ENCODE peak calls at places on chromosomes 12 and 14, in four cellular contexts. Q is GM12878, M is K562, J is HepG2. Y is an unnamed sample.

GRCh38 chr12:115088328-115088994 is 404.5 kb upstream of the TBX3 start:
- DNase-seq in J (peak; percentile 36), M (no peak), Q (no peak), Y (no peak)

GRCh38 chr14:53858344-53858682 is 98.3 kb downstream of the BMP4 start:
- DNase-seq in J (peak; percentile 37), Q (no peak), M (no peak), Y (no peak)

GRCh38 chr12:18139989-18140596 is 50.1 kb upstream of the RERGL start:
- DNase-seq in J (peak; percentile 4), M (no peak), Q (no peak), Y (peak; percentile 8)

GRCh38 chr12:12696562-12697383 is 790 bp upstream of the GPR19 start:
- DNase-seq in J (peak; percentile 73), M (peak; percentile 79), Q (peak; percentile 91), Y (peak; percentile 50)

GRCh38 chr14:57754558-57754957 is 111.3 kb downstream of the SLC35F4 start:
- DNase-seq in J (no peak), Q (no peak), M (no peak), Y (no peak)

GRCh38 chr12:122001379-122002209 is 20.1 kb upstream of the BCL7A start:
- DNase-seq in M (no peak), Q (no peak), J (no peak), Y (no peak)

GRCh38 chr12:1852076-1852475 is 31.7 kb downstream of the LRTM2 start:
- DNase-seq in J (no peak), M (no peak), Q (no peak), Y (no peak)

GRCh38 chr14:92922155-92922735 is 705 bp upstream of the CHGA start:
- DNase-seq in M (no peak), Q (no peak), J (no peak), Y (no peak)

GRCh38 chr12:54977155-54977554 is 7.4 kb downstream of the TESPA1 start:
- DNase-seq in Q (no peak), J (no peak), M (no peak), Y (no peak)

GRCh38 chr12:501722-502447 is 42.1 kb downstream of the B4GALNT3 start:
- DNase-seq in Q (no peak), M (no peak), J (no peak), Y (no peak)

GRCh38 chr14:90576581-90576980 is 179.8 kb downstream of the CALM1 start:
- DNase-seq in M (no peak), J (no peak), Q (no peak), Y (no peak)

GRCh38 chr14:59768855-59769254 is 101.7 kb downstream of the RTN1 start:
- DNase-seq in Q (no peak), J (no peak), M (no peak), Y (no peak)

GRCh38 chr14:68661226-68662225 is 131.3 kb downstream of the ZFP36L1 start:
- DNase-seq in Q (no peak), M (no peak), J (no peak), Y (no peak)

GRCh38 chr12:132841151-132841550 is 12.5 kb upstream of the GOLGA3 start:
- DNase-seq in M (no peak), J (no peak), Q (no peak), Y (no peak)

GRCh38 chr12:69540606-69541386 is 44.5 kb upstream of the CCT2 start:
- DNase-seq in Q (no peak), M (no peak), J (no peak), Y (no peak)

GRCh38 chr14:97179573-97179972 is 382.4 kb downstream of the VRK1 start:
- DNase-seq in Q (no peak), J (no peak), M (no peak), Y (no peak)

GRCh38 chr14:21264025-21264801 is 5.0 kb downstream of the HNRNPC start:
- DNase-seq in Q (peak; percentile 56), M (no peak), J (no peak), Y (no peak)

GRCh38 chr12:6533653-6534157 is 612 bp upstream of the GAPDH start:
- DNase-seq in J (peak; percentile 86), M (peak; percentile 72), Q (no peak), Y (peak; percentile 73)

GRCh38 chr12:108430245-108430644 is 84.8 kb upstream of the FICD start:
- DNase-seq in M (no peak), J (no peak), Q (no peak), Y (no peak)

GRCh38 chr14:100271247-100271939 is 32.4 kb downstream of the YY1 start:
- DNase-seq in Q (no peak), M (no peak), J (peak; percentile 66), Y (peak; percentile 38)

GRCh38 chr14:51449666-51450061 is 202.0 kb upstream of the FRMD6 start:
- DNase-seq in J (no peak), M (no peak), Q (no peak), Y (no peak)

GRCh38 chr12:128872303-128872702 is 19.0 kb downstream of the GLT1D1 start:
- DNase-seq in Q (no peak), J (no peak), M (no peak), Y (no peak)

GRCh38 chr14:101352567-101352966 is 208.7 kb upstream of the DIO3 start:
- DNase-seq in M (no peak), J (no peak), Q (no peak), Y (no peak)

GRCh38 chr12:1972856-1973317 is 31.4 kb downstream of the DCP1B start:
- DNase-seq in M (no peak), Q (no peak), J (no peak), Y (no peak)

GRCh38 chr12:3150820-3151590 is 73.8 kb downstream of the TSPAN9 start:
- DNase-seq in M (no peak), J (no peak), Q (no peak), Y (no peak)

DNA sequence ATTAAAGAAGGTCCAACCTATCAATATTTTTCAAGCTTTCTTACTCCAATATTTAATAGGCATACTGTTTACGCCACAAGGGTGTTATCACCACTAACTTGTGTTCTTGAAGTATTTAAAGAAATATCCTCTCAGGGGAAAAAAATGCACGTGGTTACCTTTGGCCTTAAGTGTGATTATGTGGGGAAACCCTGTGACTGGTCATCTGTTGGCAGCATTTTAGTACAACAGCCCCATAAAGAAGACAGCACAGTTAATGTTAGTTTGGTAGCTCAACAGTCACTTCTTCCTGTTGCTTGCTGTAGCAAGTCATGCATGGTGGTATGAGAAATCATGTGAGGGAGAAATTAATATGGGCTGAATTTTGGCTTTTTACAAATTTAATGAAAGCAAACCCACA is 1021.5 kb upstream of the TMEM132C start:
- DNase-seq in M (no peak), Q (no peak), J (no peak), Y (no peak)
- TF ChIP-seq TARDBP in M (no peak), Q (no peak), J (no peak), Y (no peak)

GRCh38 chr12:45660330-45660729 is 69.2 kb upstream of the ARID2 start:
- DNase-seq in J (no peak), Q (no peak), M (peak; percentile 29), Y (no peak)
- TF ChIP-seq TARDBP in J (no peak), Q (no peak), M (no peak), Y (no peak)

GRCh38 chr12:88556213-88556612 is 24.1 kb downstream of the KITLG start:
- DNase-seq in J (no peak), M (no peak), Q (no peak), Y (no peak)

GRCh38 chr12:88552672-88553079 is 27.6 kb downstream of the KITLG start:
- DNase-seq in Q (no peak), J (peak; percentile 9), M (no peak), Y (no peak)

GRCh38 chr12:88549929-88550328 is 30.3 kb downstream of the KITLG start:
- DNase-seq in Q (no peak), M (no peak), J (no peak), Y (no peak)

GRCh38 chr12:88558341-88558867 is 21.9 kb downstream of the KITLG start:
- DNase-seq in M (no peak), Q (no peak), J (no peak), Y (no peak)

GRCh38 chr12:88553941-88554658 is 26.2 kb downstream of the KITLG start:
- DNase-seq in J (peak; percentile 62), Q (no peak), M (no peak), Y (peak; percentile 29)
- TF ChIP-seq TARDBP in J (no peak), Q (no peak), M (no peak), Y (no peak)

GRCh38 chr14:35202195-35202594 is 79.8 kb downstream of the PRORP start:
- DNase-seq in M (no peak), Q (no peak), J (no peak), Y (no peak)

GRCh38 chr14:35201066-35201465 is 78.7 kb downstream of the PRORP start:
- DNase-seq in J (no peak), Q (no peak), M (no peak), Y (no peak)

GRCh38 chr14:35197015-35197414 is 74.7 kb downstream of the PRORP start:
- DNase-seq in J (no peak), Q (no peak), M (no peak), Y (no peak)

GRCh38 chr14:35193161-35193560 is 70.8 kb downstream of the PRORP start:
- DNase-seq in M (no peak), Q (no peak), J (no peak), Y (no peak)

GRCh38 chr14:35196571-35196970 is 74.2 kb downstream of the PRORP start:
- DNase-seq in M (no peak), J (no peak), Q (no peak), Y (no peak)
- TF ChIP-seq TARDBP in M (no peak), J (no peak), Q (no peak), Y (no peak)

GRCh38 chr12:26630546-26631027 is 202.4 kb downstream of the ITPR2 start:
- DNase-seq in Q (no peak), J (peak; percentile 72), M (no peak), Y (no peak)
- TF ChIP-seq TARDBP in Q (no peak), J (no peak), M (no peak), Y (no peak)

DNA sequence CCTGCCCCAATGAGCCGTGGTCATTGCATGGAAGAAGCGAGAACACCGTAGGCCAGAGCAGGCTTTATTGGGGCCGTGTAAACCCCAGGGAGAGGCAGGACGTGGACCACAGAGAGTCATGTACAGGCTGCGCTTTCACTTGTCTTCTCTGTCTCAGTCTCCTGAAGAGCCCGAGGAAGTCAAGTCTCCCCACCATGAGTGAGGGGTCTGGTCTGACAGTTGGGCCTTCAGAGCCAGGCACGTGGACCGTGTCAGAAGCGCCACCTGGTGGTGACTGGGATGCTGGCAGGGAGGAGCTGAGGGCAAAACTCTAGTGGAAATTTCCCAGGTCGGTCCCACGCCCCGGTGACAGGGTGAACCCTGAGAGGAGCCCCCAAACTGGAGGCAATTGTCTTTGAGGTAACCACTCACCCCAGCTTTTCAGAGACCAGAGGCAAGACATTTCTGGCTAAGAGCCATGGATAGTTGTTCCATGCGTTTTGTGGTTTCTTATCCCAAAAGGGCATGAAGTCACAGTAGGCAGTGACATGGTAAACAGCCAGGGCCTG is 17.4 kb downstream of the RPS6KL1 start:
- DNase-seq in M (peak; percentile 71), Q (no peak), J (peak; percentile 36), Y (peak; percentile 75)
- TF ChIP-seq TARDBP in M (no peak), Q (no peak), J (no peak), Y (no peak)

GRCh38 chr12:27460471-27460978 is 14.0 kb downstream of the SMCO2 start:
- DNase-seq in J (no peak), Q (peak; percentile 4), M (no peak), Y (no peak)

GRCh38 chr12:27462851-27463250 is 16.3 kb downstream of the SMCO2 start:
- DNase-seq in Q (no peak), J (no peak), M (no peak), Y (no peak)

GRCh38 chr12:27462151-27462694 is 15.7 kb downstream of the SMCO2 start:
- DNase-seq in Q (no peak), J (no peak), M (no peak), Y (no peak)

GRCh38 chr12:27467641-27468040 is 21.1 kb downstream of the SMCO2 start:
- DNase-seq in J (no peak), Q (no peak), M (no peak), Y (no peak)

GRCh38 chr12:27463826-27464554 is 17.5 kb downstream of the SMCO2 start:
- DNase-seq in Q (no peak), J (no peak), M (no peak), Y (no peak)
- TF ChIP-seq TARDBP in Q (no peak), J (no peak), M (no peak), Y (no peak)

Y was measured in HEK293T.